ENCODE peak calls at places on chromosomes 7 and 10, in nine cellular contexts. S, M, X, W, T, H, C, Q and L are unnamed samples.

GRCh38 chr10:486668-487067 is 202.8 kb downstream of the DIP2C start:
- DNase-seq in X (no peak), W (peak), Q (no peak), T (no peak), S (peak), H (no peak), M (no peak), C (no peak), L (no peak)

GRCh38 chr10:31622993-31623392 is 304.0 kb downstream of the ZEB1 start:
- DNase-seq in T (no peak), Q (no peak), C (no peak), W (no peak), X (no peak), S (no peak), H (peak), M (no peak), L (peak)

GRCh38 chr10:91163709-91164474 is 56.6 kb upstream of the PCGF5 start:
- DNase-seq in M (peak), H (peak), X (peak), T (peak), C (peak), S (peak), W (peak), Q (peak), L (peak)

GRCh38 chr10:85429126-85429525 is 937.5 kb downstream of the GRID1 start:
- DNase-seq in C (no peak), T (no peak), S (no peak), M (no peak), X (no peak), W (no peak), H (no peak), Q (no peak), L (no peak)

GRCh38 chr10:77970869-77971803 is 44.6 kb upstream of the DLG5 start:
- DNase-seq in S (no peak), W (peak), H (peak), M (peak), C (peak), T (peak), X (no peak), Q (peak), L (peak)

GRCh38 chr7:18420758-18421157 is 74.8 kb upstream of the HDAC9 start:
- DNase-seq in W (no peak), X (no peak), M (no peak), S (no peak), H (peak), T (no peak), C (no peak), Q (no peak), L (no peak)

GRCh38 chr7:71638108-71638507 is 506.2 kb downstream of the GALNT17 start:
- DNase-seq in X (no peak), Q (no peak), S (no peak), H (no peak), T (no peak), C (no peak), M (no peak), W (no peak), L (no peak)

GRCh38 chr7:123792547-123792946 is 43.7 kb upstream of the WASL start:
- DNase-seq in C (no peak), X (no peak), H (no peak), Q (no peak), T (no peak), M (no peak), W (no peak), S (no peak), L (no peak)

GRCh38 chr10:4748726-4749443 is 77.1 kb upstream of the AKR1E2 start:
- DNase-seq in M (no peak), S (no peak), T (no peak), H (no peak), W (no peak), Q (no peak), X (no peak), C (no peak), L (no peak)

GRCh38 chr7:90708841-90709317 is 112.8 kb downstream of the CDK14 start:
- DNase-seq in S (peak), T (no peak), H (no peak), Q (peak), M (peak), C (no peak), X (no peak), W (peak), L (no peak)

GRCh38 chr10:119575506-119575905 is 21.3 kb downstream of the TIAL1 start:
- DNase-seq in S (no peak), X (no peak), M (no peak), C (no peak), W (no peak), Q (no peak), H (peak), T (no peak), L (no peak)

GRCh38 chr7:151808296-151809155 is 68.4 kb downstream of the PRKAG2 start:
- DNase-seq in W (peak), S (no peak), H (no peak), X (no peak), C (no peak), T (no peak), M (no peak), Q (no peak), L (no peak)

GRCh38 chr10:3068968-3069737 is 1.8 kb downstream of the PFKP start:
- DNase-seq in X (no peak), H (peak), C (no peak), W (no peak), S (no peak), T (no peak), Q (no peak), M (peak), L (no peak)

GRCh38 chr10:44968887-44969400 is 9.3 kb downstream of the RASSF4 start:
- DNase-seq in X (no peak), H (no peak), M (no peak), T (no peak), S (no peak), Q (no peak), W (no peak), C (peak), L (peak)

GRCh38 chr7:28168393-28169158 is 12.0 kb downstream of the JAZF1 start:
- DNase-seq in Q (no peak), W (no peak), S (no peak), T (no peak), M (no peak), H (peak), C (no peak), X (no peak), L (no peak)

GRCh38 chr7:518630-519428 is 817 bp downstream of the PDGFA start:
- DNase-seq in M (peak), T (peak), C (peak), H (peak), Q (peak), S (peak), W (peak), X (no peak), L (peak)

DNA sequence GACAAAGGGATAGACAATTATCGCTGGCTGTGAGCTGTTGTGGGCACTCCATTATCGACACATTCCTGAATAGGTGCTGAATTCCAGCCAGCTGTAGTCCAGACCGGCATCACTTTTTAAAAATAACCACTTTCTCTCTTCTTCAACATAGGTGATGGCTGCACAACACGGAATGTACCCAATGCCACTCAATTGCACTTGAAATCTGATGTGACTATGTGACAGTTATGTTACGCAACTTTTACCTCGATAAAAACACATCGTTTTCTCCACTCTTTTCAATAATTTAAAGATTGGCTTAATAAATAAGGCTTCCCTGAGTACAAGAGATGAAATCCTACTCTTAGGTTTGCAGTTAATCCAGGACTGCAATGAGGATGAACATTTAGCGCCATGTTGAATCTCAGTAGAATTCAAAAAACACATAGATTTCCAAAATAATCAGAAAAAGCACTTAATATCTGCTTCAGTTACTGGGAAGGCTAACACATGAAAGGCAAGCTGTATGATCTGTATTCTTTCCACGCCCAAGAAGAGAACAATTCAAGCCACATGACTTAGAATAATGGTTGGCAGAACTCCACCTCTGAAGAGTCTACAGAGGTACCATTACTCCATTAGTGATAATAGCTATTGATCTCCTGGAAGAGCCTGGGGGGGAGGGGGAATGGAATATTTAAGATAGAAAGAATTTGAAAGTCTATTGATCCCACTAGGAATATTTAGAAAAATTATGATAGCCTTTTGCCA is 3.6 kb downstream of the YWHAG start:
- DNase-seq in T (no peak), H (no peak), Q (no peak), W (no peak), M (no peak), C (no peak), X (no peak), S (no peak), L (peak)
- TF ChIP-seq POLR2A in T (no peak), H (no peak), Q (no peak), W (no peak), M (no peak), C (no peak), X (no peak), S (no peak), L (no peak)

DNA sequence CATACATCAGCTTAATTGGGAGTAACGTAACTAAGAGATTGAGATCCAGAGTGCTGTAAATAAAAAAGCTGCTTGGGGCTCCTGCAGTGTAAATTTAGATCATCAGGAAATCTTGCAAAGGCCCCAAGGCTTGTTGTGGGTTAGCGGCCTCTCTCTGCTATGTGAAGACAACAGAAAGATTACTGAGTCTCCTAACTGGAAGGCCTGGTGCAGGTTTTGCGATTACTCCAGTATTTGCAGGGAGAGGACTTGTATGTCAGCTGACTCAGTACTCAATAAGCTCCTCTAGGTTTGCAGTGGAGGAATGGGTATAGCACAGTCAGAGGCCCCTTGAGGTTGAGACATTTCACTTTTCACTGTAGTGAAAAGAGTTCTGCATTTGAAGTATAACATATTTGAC is 195.4 kb upstream of the PHYHIPL start:
- DNase-seq in W (no peak), X (no peak), H (no peak), Q (no peak), C (no peak), T (no peak), M (no peak), S (no peak), L (no peak)
- H3K27ac ChIP-seq in W (no peak), X (no peak), H (no peak), Q (no peak), C (no peak), T (no peak), M (no peak), S (no peak), L (no peak)

GRCh38 chr7:19677201-19677600 is 31.6 kb downstream of the POLR1F start:
- DNase-seq in C (no peak), H (no peak), M (no peak), T (no peak), Q (no peak), W (no peak), X (no peak), S (no peak), L (no peak)

GRCh38 chr7:19675816-19676215 is 33.0 kb downstream of the POLR1F start:
- DNase-seq in H (no peak), M (no peak), S (no peak), X (no peak), C (no peak), W (no peak), Q (no peak), T (no peak), L (no peak)

DNA sequence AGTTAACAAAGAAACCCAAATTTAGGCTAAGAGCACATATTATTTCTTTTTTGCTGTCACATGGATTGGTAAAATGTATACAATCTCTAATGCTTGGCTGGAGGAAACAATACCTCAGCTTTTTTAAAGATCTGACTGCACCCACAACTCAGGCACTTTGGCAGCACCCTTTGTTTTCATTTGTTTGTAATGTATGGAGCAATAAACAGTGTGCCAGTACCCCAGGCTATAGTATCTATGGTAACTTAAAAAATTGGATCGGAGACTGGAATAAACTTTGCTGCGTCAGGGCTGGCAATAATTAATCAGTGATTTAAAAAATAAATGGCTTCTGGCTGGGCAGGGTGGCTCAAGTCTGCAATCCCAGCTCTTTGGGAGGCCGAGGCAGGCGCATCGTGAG is 27.2 kb downstream of the POLR1F start:
- DNase-seq in M (no peak), S (no peak), C (no peak), H (no peak), W (no peak), Q (no peak), X (no peak), T (no peak), L (no peak)
- H3K4me3 ChIP-seq in M (no peak), S (no peak), C (no peak), H (no peak), W (no peak), Q (no peak), X (no peak), T (no peak), L (no peak)

GRCh38 chr7:95441042-95441823 is 6.4 kb upstream of the PON2 start:
- DNase-seq in M (no peak), X (no peak), W (no peak), T (no peak), S (no peak), C (no peak), Q (no peak), H (no peak), L (no peak)
- TF ChIP-seq POLR2A in M (no peak), X (no peak), W (no peak), T (no peak), S (no peak), C (no peak), Q (no peak), H (no peak), L (no peak)

GRCh38 chr7:100602889-100603696 is 930 bp downstream of the PCOLCE start:
- DNase-seq in Q (peak), S (peak), C (peak), M (peak), T (peak), W (no peak), X (no peak), H (peak), L (peak)
- H3K27ac ChIP-seq in Q (peak), S (peak), C (peak), M (peak), T (peak), W (peak), X (peak), H (peak), L (peak)

GRCh38 chr10:121593267-121593666 is 5.0 kb downstream of the FGFR2 start:
- DNase-seq in M (no peak), S (no peak), Q (no peak), T (no peak), H (no peak), C (no peak), W (no peak), X (no peak), L (peak)
- H3K4me3 ChIP-seq in M (no peak), S (peak), Q (no peak), T (no peak), H (no peak), C (no peak), W (no peak), X (no peak), L (no peak)

DNA sequence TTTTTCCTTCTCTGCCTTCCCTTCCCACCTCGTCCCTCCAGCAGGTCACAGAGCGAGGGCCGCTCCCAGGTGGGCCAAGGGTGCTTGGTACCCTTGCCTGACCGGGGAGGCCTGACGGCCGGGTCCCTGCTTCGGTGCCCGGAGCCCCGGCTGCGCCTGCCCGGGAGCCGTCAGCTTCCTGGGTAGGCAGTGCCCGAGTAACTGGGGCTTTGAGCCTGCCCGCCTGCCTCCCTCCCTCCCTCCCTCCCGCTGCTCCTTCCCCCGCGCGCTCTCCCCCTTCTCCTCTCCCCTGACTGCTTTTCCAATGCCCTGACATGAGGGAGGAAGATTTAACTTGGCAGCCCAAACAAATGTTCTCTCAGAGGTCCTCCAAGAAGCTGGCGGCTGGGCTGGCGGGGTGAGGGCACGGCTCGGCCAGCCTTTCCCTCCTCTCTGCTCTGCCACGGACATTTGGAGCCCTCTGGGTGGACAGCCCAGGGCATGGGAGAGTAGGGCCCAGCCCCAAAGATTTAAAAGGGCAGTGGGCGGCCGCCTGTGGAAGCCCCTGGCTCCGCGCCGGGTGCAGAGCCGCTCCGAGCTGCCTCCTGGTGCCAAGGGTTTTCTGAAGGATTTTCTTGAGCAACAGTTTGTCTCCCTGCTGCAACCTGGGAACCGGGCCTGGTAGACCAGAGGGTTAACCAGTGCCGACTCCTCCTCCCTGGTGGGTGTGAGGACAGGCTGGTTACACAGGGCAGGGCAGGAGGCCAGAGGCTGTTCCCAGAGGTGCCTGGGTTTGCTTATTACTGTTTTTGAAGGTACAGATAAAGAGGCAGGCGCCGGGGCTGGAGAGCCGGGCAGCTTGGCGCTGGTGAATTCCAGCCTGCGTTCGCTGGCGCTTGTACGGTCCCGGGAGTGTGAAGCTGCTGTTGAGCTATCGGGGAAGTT is 2.1 kb downstream of the ZMIZ1 start:
- DNase-seq in T (peak), X (peak), H (peak), Q (peak), C (peak), S (peak), W (peak), M (peak), L (peak)
- TF ChIP-seq POLR2A in T (no peak), X (peak), H (peak), Q (peak), C (peak), S (no peak), W (peak), M (peak), L (peak)

GRCh38 chr10:124659380-124659779 is 84.8 kb downstream of the FAM53B start:
- DNase-seq in X (no peak), C (no peak), T (no peak), S (no peak), W (no peak), M (no peak), Q (no peak), H (no peak), L (no peak)

GRCh38 chr10:124658591-124659240 is 85.5 kb downstream of the FAM53B start:
- DNase-seq in T (no peak), C (no peak), H (no peak), Q (no peak), X (no peak), M (no peak), S (no peak), W (no peak), L (no peak)

GRCh38 chr10:124663228-124663627 is 81.0 kb downstream of the FAM53B start:
- DNase-seq in W (no peak), C (no peak), H (no peak), M (no peak), X (no peak), S (no peak), Q (no peak), T (no peak), L (no peak)

GRCh38 chr10:124661661-124662180 is 82.5 kb downstream of the FAM53B start:
- DNase-seq in M (no peak), X (no peak), Q (no peak), W (no peak), S (no peak), C (no peak), H (no peak), T (no peak), L (no peak)

DNA sequence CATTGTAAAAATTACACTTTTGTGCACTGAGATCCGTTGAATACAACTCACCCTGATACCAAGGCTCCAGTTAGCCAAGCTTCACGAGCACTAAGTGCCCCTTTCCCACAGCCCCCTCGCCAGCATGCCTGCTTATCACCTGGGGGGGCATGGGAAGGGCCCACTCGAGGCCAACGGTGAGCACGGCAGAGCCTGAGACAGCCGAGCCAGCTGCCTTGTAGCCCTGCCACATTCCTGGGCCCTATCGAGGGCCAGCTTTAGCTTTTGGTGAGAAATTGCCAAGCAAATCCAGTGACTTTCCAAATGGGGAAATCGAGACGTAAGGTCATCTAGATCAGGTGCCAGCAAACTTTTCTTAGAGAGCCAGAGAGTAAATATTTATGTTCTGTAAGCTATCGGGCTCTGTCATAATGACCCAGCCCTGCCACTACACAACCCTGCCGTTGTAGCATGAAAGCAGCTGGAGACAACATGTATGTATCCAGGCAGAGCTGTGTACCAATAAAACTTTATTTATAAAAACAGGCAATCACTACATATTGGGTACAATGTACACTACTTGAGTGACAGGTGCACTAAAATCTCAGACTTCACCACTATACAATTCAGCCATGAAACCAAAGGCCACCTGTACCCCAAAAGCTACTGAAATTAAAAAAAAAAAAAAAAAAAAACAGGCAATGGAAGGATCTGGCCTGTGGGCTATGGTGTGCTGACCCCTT is 83.6 kb downstream of the FAM53B start:
- DNase-seq in S (no peak), W (peak), C (no peak), M (no peak), T (no peak), H (no peak), Q (peak), X (no peak), L (no peak)
- H3K27ac ChIP-seq in S (no peak), W (peak), C (no peak), M (no peak), T (no peak), H (no peak), Q (no peak), X (no peak), L (no peak)

DNA sequence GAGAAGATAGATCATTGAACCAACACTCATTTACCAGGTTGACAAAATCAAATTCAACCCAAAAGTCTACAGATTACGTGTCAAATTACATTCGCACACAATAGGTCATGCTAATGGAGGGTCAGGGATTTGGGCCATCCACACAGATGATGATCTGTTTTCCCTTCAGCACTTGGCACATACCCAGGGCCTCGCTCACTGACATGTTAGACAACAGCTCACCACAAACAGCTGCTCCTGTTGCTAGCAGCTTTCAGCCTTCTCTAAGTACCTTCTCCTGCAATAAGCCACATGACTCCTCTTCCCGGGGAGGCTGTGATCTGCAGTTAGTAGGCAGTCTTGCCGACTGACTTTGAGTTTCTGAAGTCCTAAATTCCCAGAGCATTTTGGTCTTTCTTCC is 18.4 kb downstream of the NKX2-3 start:
- DNase-seq in W (no peak), C (no peak), Q (no peak), X (no peak), T (no peak), M (peak), H (peak), S (no peak), L (peak)
- H3K4me3 ChIP-seq in W (no peak), C (no peak), Q (no peak), X (no peak), T (no peak), M (no peak), H (no peak), S (no peak), L (no peak)